ENCODE peak calls at places on chromosomes 12 and 14, in four cellular contexts. D is K562, E is GM12878, S is HL-60. L is an unnamed sample.

GRCh38 chr14:23299558-23299957 is 3.1 kb downstream of the PPP1R3E start:
- DNase-seq in E (no peak), S (peak; percentile 31), D (peak; percentile 67), L (no peak)

GRCh38 chr12:99619389-99620158 is 28.0 kb upstream of the GARIN6 start:
- DNase-seq in S (peak; percentile 30), E (no peak), D (peak; percentile 12), L (peak; percentile 2)

GRCh38 chr12:122939151-122939550 is 27.1 kb downstream of the ABCB9 start:
- DNase-seq in S (no peak), D (no peak), E (no peak), L (no peak)

GRCh38 chr12:1806301-1807106 is 13.9 kb upstream of the LRTM2 start:
- DNase-seq in E (no peak), D (no peak), S (peak; percentile 52), L (no peak)

GRCh38 chr14:73714656-73715081 is 485 bp upstream of the PNMA1 start:
- DNase-seq in S (no peak), E (no peak), D (peak; percentile 21), L (no peak)

GRCh38 chr12:70722584-70723343 is 85.5 kb upstream of the PTPRB start:
- DNase-seq in D (peak; percentile 35), E (no peak), S (no peak), L (no peak)

GRCh38 chr14:64196668-64197411 is 97.3 kb downstream of the ESR2 start:
- DNase-seq in E (no peak), S (no peak), D (peak; percentile 13), L (no peak)

GRCh38 chr12:10293570-10294227 is 14.0 kb upstream of the KLRD1 start:
- DNase-seq in S (no peak), D (no peak), E (no peak), L (no peak)

GRCh38 chr14:74258705-74259035 is 19.4 kb downstream of the VSX2 start:
- DNase-seq in E (no peak), D (no peak), S (no peak), L (no peak)

DNA sequence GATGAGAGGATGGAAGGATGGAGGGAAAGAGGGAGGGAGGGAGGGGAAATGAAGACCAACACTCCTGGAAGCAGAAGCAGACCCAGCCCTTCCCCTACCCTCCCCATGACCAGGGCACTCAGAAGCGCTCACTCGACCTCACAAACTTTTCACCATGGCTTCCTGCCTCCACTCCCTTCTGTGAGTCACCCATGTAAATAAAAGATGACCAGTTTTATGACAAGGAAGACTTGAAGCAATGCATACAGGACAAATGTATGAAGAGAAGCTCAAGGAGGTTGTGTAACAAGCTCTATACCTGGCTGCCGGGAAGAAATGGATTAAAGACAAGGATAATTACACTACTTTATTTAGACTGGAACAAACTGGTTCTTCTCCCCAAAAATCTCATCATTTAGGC is 63.8 kb downstream of the CDC42BPB start:
- DNase-seq in S (no peak), E (no peak), D (no peak), L (no peak)
- TF ChIP-seq SPI1 in S (no peak), E (no peak), D (no peak), L (no peak)

DNA sequence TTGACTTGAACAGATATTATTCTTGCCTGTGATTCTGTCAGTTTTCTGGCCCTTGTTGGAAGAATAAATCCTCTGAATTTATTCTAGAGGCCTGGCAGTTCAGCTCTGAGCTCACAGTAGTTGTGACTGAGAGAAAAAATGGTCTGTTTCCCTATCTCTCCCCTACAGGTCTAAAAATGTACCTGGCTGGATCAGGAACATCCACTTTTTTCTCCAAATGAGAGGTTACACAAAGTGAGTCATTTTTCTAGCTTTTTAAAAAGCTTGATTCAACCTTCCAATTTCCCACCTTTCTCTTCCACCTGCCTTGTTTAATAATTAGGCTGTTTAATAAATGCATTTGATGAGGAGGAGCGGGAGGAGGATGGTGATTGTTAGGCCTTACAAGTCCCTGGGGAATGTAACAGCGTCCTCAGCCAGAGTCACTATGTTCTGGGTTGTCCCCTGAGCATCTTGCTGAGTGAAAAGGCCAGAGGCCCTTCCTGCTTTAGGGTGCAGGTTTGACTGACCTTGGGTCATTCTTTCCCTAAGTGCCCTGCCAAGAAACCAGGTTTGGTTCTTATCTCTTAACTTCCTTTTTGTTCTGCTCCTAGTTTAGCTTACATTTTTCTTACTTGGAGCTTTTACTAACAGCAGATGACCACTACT is 91.7 kb upstream of the FUT8 start:
- DNase-seq in E (no peak), S (no peak), D (no peak), L (no peak)
- TF ChIP-seq SPI1 in E (no peak), S (no peak), D (no peak), L (peak; percentile 7)

DNA sequence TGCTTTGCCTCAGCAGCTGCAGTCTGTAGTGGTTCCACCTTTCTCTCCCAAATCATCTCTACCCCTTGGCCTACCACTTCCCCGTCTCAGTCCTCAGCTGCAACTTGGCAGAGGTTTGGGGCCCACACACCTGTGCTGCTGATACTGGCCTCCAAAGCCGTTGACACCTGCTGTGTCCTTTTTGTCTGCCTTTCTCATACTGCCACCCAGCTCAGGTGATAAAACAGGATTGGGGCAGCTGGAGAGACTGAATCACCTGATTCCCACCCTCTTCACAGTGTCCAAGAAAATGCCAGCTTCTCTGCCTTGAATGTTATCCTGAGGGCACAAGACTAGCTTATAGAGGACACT is 103.7 kb downstream of the ETV6 start:
- DNase-seq in D (no peak), E (no peak), S (no peak), L (no peak)
- TF ChIP-seq SPI1 in D (no peak), E (no peak), S (no peak), L (no peak)

DNA sequence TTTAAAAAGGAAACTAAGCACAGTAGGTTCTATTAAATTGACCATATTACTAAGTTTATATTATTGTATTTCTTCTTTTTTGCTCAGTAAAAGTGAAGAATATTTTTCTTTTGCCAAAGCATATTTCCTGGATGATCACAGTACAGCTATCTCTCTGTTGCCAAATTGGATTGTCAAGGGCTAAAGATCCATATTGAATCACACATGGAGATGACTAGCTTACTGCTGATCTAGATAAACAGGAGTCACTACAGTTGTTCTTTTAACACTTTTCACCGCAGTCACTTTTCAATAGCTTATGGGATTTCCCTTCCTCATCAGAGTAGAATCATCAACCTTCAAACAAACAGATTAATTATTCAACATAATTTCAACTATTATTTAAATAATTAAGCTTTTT is 78.6 kb downstream of the LRRC9 start:
- DNase-seq in S (no peak), E (no peak), D (no peak), L (no peak)
- TF ChIP-seq SPI1 in S (no peak), E (no peak), D (no peak), L (no peak)

GRCh38 chr12:4908694-4909396 is 860 bp upstream of the KCNA1 start:
- DNase-seq in D (no peak), S (no peak), E (no peak), L (peak; percentile 35)
- TF ChIP-seq SPI1 in D (no peak), S (no peak), E (no peak), L (no peak)

GRCh38 chr12:41512531-41512930 is 324.4 kb downstream of the PDZRN4 start:
- DNase-seq in D (no peak), S (no peak), E (no peak), L (no peak)

GRCh38 chr12:41515953-41516352 is 327.8 kb downstream of the PDZRN4 start:
- DNase-seq in S (no peak), D (no peak), E (no peak), L (no peak)

GRCh38 chr12:41514907-41515306 is 326.8 kb downstream of the PDZRN4 start:
- DNase-seq in S (no peak), D (no peak), E (no peak), L (no peak)

GRCh38 chr12:41511247-41511646 is 323.1 kb downstream of the PDZRN4 start:
- DNase-seq in D (no peak), E (no peak), S (no peak), L (no peak)

GRCh38 chr12:41514050-41514449 is 325.9 kb downstream of the PDZRN4 start:
- DNase-seq in D (no peak), E (no peak), S (no peak), L (no peak)
- TF ChIP-seq SPI1 in D (no peak), E (no peak), S (no peak), L (no peak)

GRCh38 chr12:56590237-56590830 is 39.8 kb downstream of the BAZ2A start:
- DNase-seq in S (peak; percentile 58), E (no peak), D (peak; percentile 67), L (no peak)

GRCh38 chr12:56596815-56597214 is 33.3 kb downstream of the BAZ2A start:
- DNase-seq in D (no peak), S (no peak), E (no peak), L (no peak)

GRCh38 chr12:56591111-56591510 is 39.0 kb downstream of the BAZ2A start:
- DNase-seq in E (no peak), D (peak; percentile 24), S (no peak), L (no peak)

GRCh38 chr12:56591961-56592360 is 38.2 kb downstream of the BAZ2A start:
- DNase-seq in E (no peak), D (no peak), S (no peak), L (no peak)

GRCh38 chr12:56593909-56594621 is 36.1 kb downstream of the BAZ2A start:
- DNase-seq in E (no peak), S (peak; percentile 61), D (peak; percentile 72), L (peak; percentile 55)
- TF ChIP-seq SPI1 in E (no peak), S (no peak), D (no peak), L (no peak)